ENCODE peak calls at places on chromosomes 7 and 10, in six cellular contexts. C is suprapubic skin, J is esophagus muscularis mucosa, O is K562, L is ovary, X is HepG2. A is an unnamed sample.

GRCh38 chr7:44163591-44163990 is 22.5 kb upstream of the MYL7 start:
- DNase-seq in C (peak), J (no peak), O (no peak), L (no peak), X (no peak), A (no peak)

GRCh38 chr10:130885021-130885655 is 426.4 kb downstream of the TCERG1L start:
- DNase-seq in C (no peak), J (no peak), O (no peak), L (peak), X (no peak), A (no peak)

GRCh38 chr10:17026686-17027485 is 102.7 kb downstream of the CUBN start:
- DNase-seq in C (no peak), J (peak), O (no peak), L (no peak), X (no peak), A (no peak)

GRCh38 chr7:79528421-79528820 is 75.0 kb upstream of the MAGI2 start:
- DNase-seq in C (no peak), J (no peak), O (no peak), L (no peak), X (no peak), A (no peak)

GRCh38 chr7:33651998-33652397 is 253.3 kb upstream of the BMPER start:
- DNase-seq in C (no peak), J (no peak), O (no peak), L (no peak), X (no peak), A (no peak)

GRCh38 chr7:5525271-5526189 is 101.9 kb upstream of the TNRC18 start:
- DNase-seq in C (no peak), J (no peak), O (no peak), L (no peak), X (peak), A (peak)

GRCh38 chr7:101911011-101911799 is 93.8 kb downstream of the CUX1 start:
- DNase-seq in C (peak), J (no peak), O (no peak), L (peak), X (no peak), A (no peak)

GRCh38 chr7:44982970-44983369 is 4.2 kb upstream of the MYO1G start:
- DNase-seq in C (no peak), J (no peak), O (no peak), L (no peak), X (no peak), A (no peak)

GRCh38 chr7:132771301-132771730 is 195.0 kb upstream of the PLXNA4 start:
- DNase-seq in C (no peak), J (no peak), O (no peak), L (no peak), X (no peak), A (no peak)

GRCh38 chr10:128051548-128051947 is 74.7 kb downstream of the MKI67 start:
- DNase-seq in C (peak), J (no peak), O (no peak), L (no peak), X (no peak), A (no peak)

GRCh38 chr7:137961200-137962177 is 40.4 kb downstream of the CREB3L2 start:
- DNase-seq in C (no peak), J (no peak), O (peak), L (no peak), X (no peak), A (no peak)

GRCh38 chr10:122368502-122369254 is 5.8 kb upstream of the PLEKHA1 start:
- DNase-seq in C (no peak), J (peak), O (no peak), L (no peak), X (no peak), A (no peak)

GRCh38 chr10:94997763-94998174 is 59.3 kb downstream of the CYP2C9 start:
- DNase-seq in C (no peak), J (no peak), O (no peak), L (no peak), X (no peak), A (no peak)

GRCh38 chr7:94907420-94908203 is at the start of gene PPP1R9A:
- DNase-seq in C (no peak), J (no peak), O (no peak), L (peak), X (peak), A (peak)

GRCh38 chr7:67937717-67938191 is 941.1 kb downstream of the TYW1 start:
- DNase-seq in C (no peak), J (no peak), O (no peak), L (no peak), X (no peak), A (no peak)

GRCh38 chr7:44213872-44214595 is 13.3 kb downstream of the YKT6 start:
- DNase-seq in C (peak), J (no peak), O (peak), L (peak), X (peak), A (peak)

GRCh38 chr10:63675171-63675570 is 154.0 kb downstream of the REEP3 start:
- DNase-seq in C (no peak), J (no peak), O (no peak), L (no peak), X (no peak), A (no peak)

GRCh38 chr7:123538189-123538714 is 3.9 kb upstream of the IQUB start:
- DNase-seq in C (no peak), J (no peak), O (peak), L (no peak), X (no peak), A (no peak)

GRCh38 chr10:12531305-12531738 is 182.0 kb downstream of the CAMK1D start:
- DNase-seq in C (no peak), J (no peak), O (no peak), L (peak), X (no peak), A (no peak)

GRCh38 chr10:115657161-115657850 is 564.1 kb downstream of the ATRNL1 start:
- DNase-seq in C (no peak), J (no peak), O (no peak), L (no peak), X (no peak), A (no peak)

GRCh38 chr10:97445357-97445721 is 467 bp downstream of the EXOSC1 start:
- DNase-seq in C (no peak), J (no peak), O (no peak), L (no peak), X (no peak), A (no peak)

GRCh38 chr10:117373848-117374505 is 1.3 kb downstream of the PDZD8 start:
- DNase-seq in C (peak), J (no peak), O (peak), L (peak), X (no peak), A (peak)

GRCh38 chr7:24417526-24418120 is 133.6 kb downstream of the NPY start:
- DNase-seq in C (no peak), J (no peak), O (no peak), L (no peak), X (peak), A (no peak)

GRCh38 chr10:79179404-79180309 is 110.9 kb downstream of the ZMIZ1 start:
- DNase-seq in C (no peak), J (no peak), O (peak), L (no peak), X (no peak), A (peak)

GRCh38 chr10:75127481-75127880 is 16.0 kb downstream of the SAMD8 start:
- DNase-seq in C (no peak), J (no peak), O (no peak), L (no peak), X (no peak), A (no peak)

GRCh38 chr7:70043139-70043538 is 444.9 kb downstream of the AUTS2 start:
- DNase-seq in C (no peak), J (no peak), O (no peak), L (no peak), X (no peak), A (no peak)

GRCh38 chr10:80504897-80505465 is 32.7 kb upstream of the SH2D4B start:
- DNase-seq in C (no peak), J (no peak), O (no peak), L (no peak), X (no peak), A (no peak)

GRCh38 chr10:80504158-80504811 is 33.4 kb upstream of the SH2D4B start:
- DNase-seq in C (no peak), J (no peak), O (peak), L (no peak), X (no peak), A (peak)

GRCh38 chr10:80507484-80507880 is 30.2 kb upstream of the SH2D4B start:
- DNase-seq in C (no peak), J (no peak), O (no peak), L (no peak), X (no peak), A (no peak)

GRCh38 chr10:80506836-80507483 is 30.7 kb upstream of the SH2D4B start:
- DNase-seq in C (no peak), J (no peak), O (no peak), L (no peak), X (no peak), A (no peak)

GRCh38 chr10:80506189-80506575 is 31.5 kb upstream of the SH2D4B start:
- DNase-seq in C (no peak), J (no peak), O (no peak), L (no peak), X (peak), A (no peak)
- TF ChIP-seq EP300 in C (no peak), J (no peak), O (no peak), L (no peak), X (peak), A (no peak)

DNA sequence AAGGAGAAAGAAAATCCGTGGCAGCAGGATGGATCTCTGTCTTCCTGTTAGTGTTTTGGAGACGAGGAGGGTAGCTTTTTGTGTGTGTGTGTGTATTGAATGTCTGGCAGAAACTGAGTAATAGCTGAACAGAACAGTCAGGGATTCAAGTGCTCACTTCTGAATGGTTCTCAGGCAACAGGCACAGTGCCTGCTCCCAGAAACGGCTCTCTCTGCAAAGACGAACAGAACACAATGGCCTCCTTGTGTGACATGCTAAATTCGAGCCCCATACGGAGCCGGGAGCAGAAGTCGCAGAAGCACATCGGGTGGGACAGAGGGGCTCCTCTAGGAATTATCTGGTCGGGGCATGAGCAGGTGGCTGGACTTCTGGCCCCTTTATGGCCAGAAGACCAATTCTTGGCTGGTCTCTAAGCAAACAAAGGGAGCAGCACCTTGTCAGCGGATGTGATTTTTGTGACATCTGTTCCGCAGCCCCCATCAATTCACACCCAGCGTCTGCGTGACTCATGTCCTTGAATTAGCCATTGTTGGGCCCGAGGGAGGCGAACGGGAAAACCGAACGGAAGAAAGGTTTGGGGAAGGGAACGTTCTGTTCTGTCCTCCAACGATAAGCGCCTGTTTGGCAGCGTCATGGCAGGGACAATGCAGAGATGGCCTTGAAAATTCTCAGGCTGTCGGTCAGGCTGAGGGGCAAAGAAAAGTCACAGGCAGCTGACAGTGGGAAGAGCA is 47.3 kb upstream of the NPTX2 start:
- DNase-seq in C (no peak), J (no peak), O (no peak), L (no peak), X (no peak), A (no peak)
- TF ChIP-seq EP300 in C (peak), J (peak), O (no peak), L (peak), X (no peak), A (no peak)

GRCh38 chr7:12373580-12374263 is 29.9 kb downstream of the VWDE start:
- DNase-seq in C (no peak), J (no peak), O (no peak), L (no peak), X (no peak), A (no peak)

GRCh38 chr7:12378389-12378788 is 25.3 kb downstream of the VWDE start:
- DNase-seq in C (no peak), J (no peak), O (no peak), L (no peak), X (no peak), A (no peak)
- TF ChIP-seq EP300 in C (no peak), J (no peak), O (no peak), L (no peak), X (no peak), A (no peak)

GRCh38 chr7:36522453-36523007 is 132.9 kb downstream of the ANLN start:
- DNase-seq in C (no peak), J (no peak), O (no peak), L (no peak), X (no peak), A (no peak)
- TF ChIP-seq EP300 in C (no peak), J (no peak), O (no peak), L (no peak), X (no peak), A (no peak)

GRCh38 chr7:64876792-64877713 is 26.0 kb upstream of the ZNF273 start:
- DNase-seq in C (peak), J (peak), O (no peak), L (no peak), X (no peak), A (peak)
- TF ChIP-seq EP300 in C (no peak), J (no peak), O (no peak), L (no peak), X (no peak), A (no peak)

GRCh38 chr7:99375070-99375807 is 709 bp downstream of the ARPC1B start:
- DNase-seq in C (peak), J (peak), O (peak), L (peak), X (peak), A (peak)
- TF ChIP-seq EP300 in C (no peak), J (no peak), O (no peak), L (no peak), X (no peak), A (no peak)

GRCh38 chr10:100934084-100934659 is 21.4 kb downstream of the SLF2 start:
- DNase-seq in C (no peak), J (no peak), O (peak), L (no peak), X (peak), A (peak)

GRCh38 chr10:100928039-100928438 is 15.3 kb downstream of the SLF2 start:
- DNase-seq in C (no peak), J (no peak), O (no peak), L (no peak), X (no peak), A (no peak)

GRCh38 chr10:100927266-100927665 is 14.5 kb downstream of the SLF2 start:
- DNase-seq in C (no peak), J (no peak), O (no peak), L (no peak), X (no peak), A (no peak)

DNA sequence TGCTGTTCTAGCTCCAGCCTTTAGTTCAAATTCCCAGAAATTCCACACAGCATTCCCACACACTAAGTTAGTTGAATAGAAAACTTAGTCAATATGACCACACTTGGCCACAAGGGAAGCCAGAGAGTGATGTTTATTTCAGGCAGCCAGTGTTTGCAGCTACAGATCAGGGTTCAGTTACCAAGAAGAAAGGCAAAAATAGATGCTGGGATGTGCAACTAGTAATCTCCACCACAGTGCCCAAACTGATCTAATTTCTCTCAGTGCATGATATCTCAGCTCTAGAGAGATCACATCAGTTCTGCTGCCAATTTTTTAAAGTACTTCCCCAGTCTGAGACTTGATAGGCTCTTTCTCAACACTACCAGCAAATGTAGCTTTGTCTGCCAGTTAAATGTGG is 17.6 kb downstream of the SLF2 start:
- DNase-seq in C (no peak), J (no peak), O (no peak), L (no peak), X (peak), A (no peak)
- TF ChIP-seq EP300 in C (no peak), J (no peak), O (no peak), L (no peak), X (no peak), A (no peak)

GRCh38 chr7:83796760-83797159 is 147.8 kb upstream of the SEMA3E start:
- DNase-seq in C (no peak), J (no peak), O (no peak), L (no peak), X (no peak), A (no peak)
- TF ChIP-seq EP300 in C (no peak), J (no peak), O (no peak), L (no peak), X (no peak), A (no peak)